ENCODE peak calls at places on chromosomes 13 and 19, in ten cellular contexts. T, Z, X, P, C, M, V, B, H and I are unnamed samples.

GRCh38 chr19:15437355-15438123 is 12.2 kb downstream of the WIZ start:
- DNase-seq in T (no peak), Z (no peak), X (no peak), P (no peak), C (peak; percentile 44), M (no peak), V (peak; percentile 50), B (no peak), H (no peak), I (no peak)

GRCh38 chr19:53504903-53505302 is 33.0 kb upstream of the ZNF331 start:
- DNase-seq in T (no peak), Z (no peak), X (no peak), P (no peak), C (no peak), M (no peak), V (peak; percentile 63), B (no peak), H (no peak), I (no peak)

GRCh38 chr13:44140146-44140545 is 233.5 kb upstream of the SERP2 start:
- DNase-seq in T (peak; percentile 23), Z (no peak), X (no peak), P (no peak), C (no peak), M (no peak), V (no peak), B (peak; percentile 95), H (no peak), I (no peak)

GRCh38 chr19:42096255-42096837 is 20.4 kb downstream of the ZNF574 start:
- DNase-seq in T (no peak), Z (no peak), X (no peak), P (no peak), C (no peak), M (no peak), V (no peak), B (no peak), H (no peak), I (no peak)

GRCh38 chr19:7506385-7507328 is 9.2 kb upstream of the ZNF358 start:
- DNase-seq in T (peak; percentile 95), Z (peak; percentile 77), X (peak; percentile 86), P (no peak), C (peak; percentile 94), M (peak; percentile 66), V (peak; percentile 90), B (no peak), H (peak; percentile 61), I (no peak)

GRCh38 chr13:97141564-97142005 is 80.5 kb upstream of the MBNL2 start:
- DNase-seq in T (peak; percentile 87), Z (peak; percentile 43), X (peak; percentile 88), P (no peak), C (peak; percentile 85), M (no peak), V (peak; percentile 87), B (peak; percentile 24), H (no peak), I (no peak)

GRCh38 chr13:25821761-25822160 is 230.1 kb downstream of the SHISA2 start:
- DNase-seq in T (no peak), Z (no peak), X (no peak), P (no peak), C (no peak), M (no peak), V (no peak), B (no peak), H (no peak), I (no peak)

GRCh38 chr13:113298001-113298945 is 1.2 kb downstream of the LAMP1 start:
- DNase-seq in T (no peak), Z (no peak), X (no peak), P (no peak), C (peak; percentile 13), M (no peak), V (peak; percentile 19), B (no peak), H (no peak), I (no peak)

GRCh38 chr19:32858155-32858554 is 11.4 kb downstream of the SLC7A9 start:
- DNase-seq in T (no peak), Z (no peak), X (no peak), P (no peak), C (no peak), M (no peak), V (no peak), B (no peak), H (no peak), I (no peak)

GRCh38 chr19:3407556-3408516 is 41.5 kb downstream of the NFIC start:
- DNase-seq in T (peak; percentile 49), Z (no peak), X (no peak), P (no peak), C (no peak), M (no peak), V (peak; percentile 38), B (no peak), H (no peak), I (peak; percentile 55)

GRCh38 chr19:16078311-16078758 is 2.0 kb downstream of the TPM4 start:
- DNase-seq in T (no peak), Z (peak; percentile 65), X (peak; percentile 78), P (no peak), C (peak; percentile 75), M (no peak), V (no peak), B (no peak), H (no peak), I (no peak)

GRCh38 chr19:41691268-41691970 is 3.3 kb upstream of the CEACAM7 start:
- DNase-seq in T (no peak), Z (no peak), X (peak; percentile 6), P (peak; percentile 10), C (no peak), M (no peak), V (no peak), B (no peak), H (no peak), I (no peak)

GRCh38 chr19:33804021-33804799 is 7.5 kb downstream of the KCTD15 start:
- DNase-seq in T (peak; percentile 96), Z (no peak), X (peak; percentile 40), P (no peak), C (no peak), M (no peak), V (peak; percentile 47), B (no peak), H (no peak), I (no peak)